ENCODE peak calls at places on chromosomes 7 and 10, in eight cellular contexts. One of them, this sample, is unnamed.

GRCh38 chr7:109545686-109546085 is 976.0 kb downstream of the DNAJB9 start:
- DNase-seq in CD8-positive, alpha-beta T cell: no peak
- DNase-seq in heart left ventricle: no peak
- DNase-seq in stomach: no peak
- DNase-seq in OCI-LY7: no peak
- DNase-seq in endothelial cell of umbilical vein: no peak
- DNase-seq in AG09309: no peak
- DNase-seq in transverse colon: no peak
- DNase-seq in this sample: no peak

GRCh38 chr10:81978238-81978637 is 103.2 kb downstream of the NRG3 start:
- DNase-seq in CD8-positive, alpha-beta T cell: no peak
- DNase-seq in heart left ventricle: no peak
- DNase-seq in stomach: no peak
- DNase-seq in OCI-LY7: peak; percentile 25
- DNase-seq in endothelial cell of umbilical vein: peak; percentile 42
- DNase-seq in AG09309: no peak
- DNase-seq in transverse colon: no peak
- DNase-seq in this sample: no peak

GRCh38 chr7:116511552-116512523 is 12.3 kb downstream of the CAV2 start:
- DNase-seq in CD8-positive, alpha-beta T cell: no peak
- DNase-seq in heart left ventricle: peak; percentile 62
- DNase-seq in stomach: no peak
- DNase-seq in OCI-LY7: peak; percentile 47
- DNase-seq in endothelial cell of umbilical vein: peak; percentile 96
- DNase-seq in AG09309: no peak
- DNase-seq in transverse colon: no peak
- DNase-seq in this sample: no peak

GRCh38 chr7:3106353-3106752 is 62.7 kb upstream of the CARD11 start:
- DNase-seq in CD8-positive, alpha-beta T cell: no peak
- DNase-seq in heart left ventricle: no peak
- DNase-seq in stomach: peak; percentile 46
- DNase-seq in OCI-LY7: no peak
- DNase-seq in endothelial cell of umbilical vein: no peak
- DNase-seq in AG09309: no peak
- DNase-seq in transverse colon: no peak
- DNase-seq in this sample: peak; percentile 67

GRCh38 chr10:101047961-101048892 is 13.6 kb upstream of the KAZALD1 start:
- DNase-seq in CD8-positive, alpha-beta T cell: no peak
- DNase-seq in heart left ventricle: peak; percentile 6
- DNase-seq in stomach: no peak
- DNase-seq in OCI-LY7: no peak
- DNase-seq in endothelial cell of umbilical vein: no peak
- DNase-seq in AG09309: no peak
- DNase-seq in transverse colon: peak; percentile 26
- DNase-seq in this sample: no peak

GRCh38 chr7:139644191-139644590 is 120.7 kb downstream of the CLEC2L start:
- DNase-seq in CD8-positive, alpha-beta T cell: no peak
- DNase-seq in heart left ventricle: no peak
- DNase-seq in stomach: no peak
- DNase-seq in OCI-LY7: no peak
- DNase-seq in endothelial cell of umbilical vein: no peak
- DNase-seq in AG09309: no peak
- DNase-seq in transverse colon: no peak
- DNase-seq in this sample: no peak

GRCh38 chr7:47690902-47691558 is 109.1 kb upstream of the TNS3 start:
- DNase-seq in CD8-positive, alpha-beta T cell: no peak
- DNase-seq in heart left ventricle: no peak
- DNase-seq in stomach: no peak
- DNase-seq in OCI-LY7: no peak
- DNase-seq in endothelial cell of umbilical vein: peak; percentile 84
- DNase-seq in AG09309: peak; percentile 63
- DNase-seq in transverse colon: no peak
- DNase-seq in this sample: no peak

GRCh38 chr10:92119340-92119739 is 171.5 kb downstream of the CPEB3 start:
- DNase-seq in CD8-positive, alpha-beta T cell: no peak
- DNase-seq in heart left ventricle: no peak
- DNase-seq in stomach: no peak
- DNase-seq in OCI-LY7: no peak
- DNase-seq in endothelial cell of umbilical vein: no peak
- DNase-seq in AG09309: no peak
- DNase-seq in transverse colon: no peak
- DNase-seq in this sample: no peak

GRCh38 chr7:97639036-97639435 is 92.8 kb upstream of the TAC1 start:
- DNase-seq in CD8-positive, alpha-beta T cell: no peak
- DNase-seq in heart left ventricle: no peak
- DNase-seq in stomach: no peak
- DNase-seq in OCI-LY7: no peak
- DNase-seq in endothelial cell of umbilical vein: no peak
- DNase-seq in AG09309: no peak
- DNase-seq in transverse colon: no peak
- DNase-seq in this sample: no peak

GRCh38 chr7:43467406-43467805 is 115.5 kb upstream of the STK17A start:
- DNase-seq in CD8-positive, alpha-beta T cell: no peak
- DNase-seq in heart left ventricle: no peak
- DNase-seq in stomach: no peak
- DNase-seq in OCI-LY7: no peak
- DNase-seq in endothelial cell of umbilical vein: no peak
- DNase-seq in AG09309: peak; percentile 18
- DNase-seq in transverse colon: no peak
- DNase-seq in this sample: no peak

GRCh38 chr10:80474597-80474910 is 20.4 kb downstream of the TSPAN14 start:
- DNase-seq in CD8-positive, alpha-beta T cell: no peak
- DNase-seq in heart left ventricle: no peak
- DNase-seq in stomach: no peak
- DNase-seq in OCI-LY7: no peak
- DNase-seq in endothelial cell of umbilical vein: no peak
- DNase-seq in AG09309: no peak
- DNase-seq in transverse colon: no peak
- DNase-seq in this sample: no peak

DNA sequence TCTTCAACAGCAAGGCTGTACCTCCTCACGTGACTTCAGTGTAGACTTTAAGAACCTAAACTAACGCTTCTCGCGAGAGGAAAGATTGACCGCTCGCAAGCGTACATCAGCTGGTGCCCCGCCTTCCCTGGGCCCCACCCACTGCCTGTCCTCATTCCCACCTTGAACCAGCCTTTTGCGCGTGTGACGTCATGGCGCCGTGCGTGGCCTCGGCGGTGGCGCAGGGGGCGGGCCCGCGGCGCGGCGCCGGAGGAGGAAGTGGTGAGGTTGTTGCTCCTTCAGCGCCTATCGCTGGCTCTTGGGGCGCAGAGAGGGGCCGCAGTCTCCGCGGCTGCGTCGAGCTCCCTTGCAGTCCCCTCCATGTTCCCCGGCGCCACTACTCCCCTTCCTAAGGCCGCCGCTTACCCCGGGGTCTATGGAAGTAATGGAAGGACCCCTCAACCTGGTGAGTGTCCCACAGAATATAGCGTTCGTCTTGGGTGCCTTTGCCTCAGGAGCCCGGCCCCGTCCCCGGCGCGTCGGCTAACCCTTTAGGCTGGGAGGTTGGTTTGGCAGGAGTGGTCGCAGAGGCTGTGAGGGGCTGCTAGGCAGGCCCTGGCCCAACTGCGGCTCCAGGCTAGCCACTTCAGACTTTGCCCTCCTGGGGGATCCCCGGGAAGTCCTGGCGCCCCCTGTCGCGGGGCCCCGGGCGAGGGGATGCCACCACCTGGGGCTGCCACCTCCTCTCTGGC is at the start of gene NRBF2:
- DNase-seq in CD8-positive, alpha-beta T cell: peak; percentile 94
- DNase-seq in heart left ventricle: peak; percentile 99
- DNase-seq in stomach: peak; percentile 98
- DNase-seq in OCI-LY7: peak; percentile 99
- DNase-seq in endothelial cell of umbilical vein: peak; percentile 98
- DNase-seq in AG09309: peak; percentile 92
- DNase-seq in transverse colon: peak; percentile 98
- DNase-seq in this sample: peak; percentile 93
- TF ChIP-seq CTCF in CD8-positive, alpha-beta T cell: peak; percentile 22
- TF ChIP-seq CTCF in heart left ventricle: peak; percentile 19
- TF ChIP-seq CTCF in stomach: no peak
- TF ChIP-seq CTCF in OCI-LY7: peak; percentile 64
- TF ChIP-seq CTCF in endothelial cell of umbilical vein: peak; percentile 24
- TF ChIP-seq CTCF in AG09309: peak; percentile 46
- TF ChIP-seq CTCF in transverse colon: no peak
- TF ChIP-seq CTCF in this sample: peak; percentile 13

DNA sequence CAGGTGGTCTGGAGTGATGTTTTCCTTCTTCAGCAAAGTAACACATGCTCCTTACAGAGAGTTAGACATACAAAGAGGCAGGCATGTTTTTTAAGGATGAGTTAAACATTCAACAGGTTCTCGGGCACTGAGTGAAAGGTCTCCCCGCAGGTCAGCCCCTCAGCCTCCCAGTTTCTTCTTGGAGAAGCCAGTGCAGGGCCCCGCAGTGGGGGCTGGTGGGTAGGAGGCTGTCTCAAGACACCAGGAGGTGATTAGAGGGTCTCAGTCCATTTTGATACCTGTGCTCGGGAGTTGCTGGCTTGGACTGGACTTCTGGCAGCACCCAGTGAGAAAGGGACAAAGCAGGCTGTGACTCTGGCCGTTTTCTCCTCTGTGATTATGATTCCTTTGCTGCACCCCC is 78.6 kb upstream of the ZNF479 start:
- DNase-seq in CD8-positive, alpha-beta T cell: no peak
- DNase-seq in heart left ventricle: no peak
- DNase-seq in stomach: peak; percentile 3
- DNase-seq in OCI-LY7: no peak
- DNase-seq in endothelial cell of umbilical vein: no peak
- DNase-seq in AG09309: no peak
- DNase-seq in transverse colon: no peak
- DNase-seq in this sample: no peak
- TF ChIP-seq CTCF in CD8-positive, alpha-beta T cell: no peak
- TF ChIP-seq CTCF in heart left ventricle: no peak
- TF ChIP-seq CTCF in stomach: no peak
- TF ChIP-seq CTCF in OCI-LY7: no peak
- TF ChIP-seq CTCF in endothelial cell of umbilical vein: no peak
- TF ChIP-seq CTCF in AG09309: no peak
- TF ChIP-seq CTCF in transverse colon: no peak
- TF ChIP-seq CTCF in this sample: no peak

GRCh38 chr7:5479133-5479745 is 55.6 kb upstream of the TNRC18 start:
- DNase-seq in CD8-positive, alpha-beta T cell: no peak
- DNase-seq in heart left ventricle: no peak
- DNase-seq in stomach: no peak
- DNase-seq in OCI-LY7: no peak
- DNase-seq in endothelial cell of umbilical vein: no peak
- DNase-seq in AG09309: no peak
- DNase-seq in transverse colon: no peak
- DNase-seq in this sample: no peak

GRCh38 chr7:5478568-5479045 is 55.0 kb upstream of the TNRC18 start:
- DNase-seq in CD8-positive, alpha-beta T cell: no peak
- DNase-seq in heart left ventricle: no peak
- DNase-seq in stomach: no peak
- DNase-seq in OCI-LY7: no peak
- DNase-seq in endothelial cell of umbilical vein: no peak
- DNase-seq in AG09309: no peak
- DNase-seq in transverse colon: no peak
- DNase-seq in this sample: no peak

GRCh38 chr7:5477126-5477525 is 53.5 kb upstream of the TNRC18 start:
- DNase-seq in CD8-positive, alpha-beta T cell: no peak
- DNase-seq in heart left ventricle: no peak
- DNase-seq in stomach: no peak
- DNase-seq in OCI-LY7: no peak
- DNase-seq in endothelial cell of umbilical vein: no peak
- DNase-seq in AG09309: no peak
- DNase-seq in transverse colon: no peak
- DNase-seq in this sample: no peak

GRCh38 chr7:5476001-5476400 is 52.4 kb upstream of the TNRC18 start:
- DNase-seq in CD8-positive, alpha-beta T cell: no peak
- DNase-seq in heart left ventricle: no peak
- DNase-seq in stomach: no peak
- DNase-seq in OCI-LY7: no peak
- DNase-seq in endothelial cell of umbilical vein: no peak
- DNase-seq in AG09309: no peak
- DNase-seq in transverse colon: no peak
- DNase-seq in this sample: no peak

GRCh38 chr7:5477723-5478531 is 54.3 kb upstream of the TNRC18 start:
- DNase-seq in CD8-positive, alpha-beta T cell: no peak
- DNase-seq in heart left ventricle: no peak
- DNase-seq in stomach: no peak
- DNase-seq in OCI-LY7: no peak
- DNase-seq in endothelial cell of umbilical vein: peak; percentile 47
- DNase-seq in AG09309: no peak
- DNase-seq in transverse colon: no peak
- DNase-seq in this sample: no peak
- TF ChIP-seq CTCF in CD8-positive, alpha-beta T cell: no peak
- TF ChIP-seq CTCF in heart left ventricle: no peak
- TF ChIP-seq CTCF in stomach: peak; percentile 3
- TF ChIP-seq CTCF in OCI-LY7: no peak
- TF ChIP-seq CTCF in endothelial cell of umbilical vein: peak; percentile 62
- TF ChIP-seq CTCF in AG09309: peak; percentile 19
- TF ChIP-seq CTCF in transverse colon: peak; percentile 25
- TF ChIP-seq CTCF in this sample: peak; percentile 21

DNA sequence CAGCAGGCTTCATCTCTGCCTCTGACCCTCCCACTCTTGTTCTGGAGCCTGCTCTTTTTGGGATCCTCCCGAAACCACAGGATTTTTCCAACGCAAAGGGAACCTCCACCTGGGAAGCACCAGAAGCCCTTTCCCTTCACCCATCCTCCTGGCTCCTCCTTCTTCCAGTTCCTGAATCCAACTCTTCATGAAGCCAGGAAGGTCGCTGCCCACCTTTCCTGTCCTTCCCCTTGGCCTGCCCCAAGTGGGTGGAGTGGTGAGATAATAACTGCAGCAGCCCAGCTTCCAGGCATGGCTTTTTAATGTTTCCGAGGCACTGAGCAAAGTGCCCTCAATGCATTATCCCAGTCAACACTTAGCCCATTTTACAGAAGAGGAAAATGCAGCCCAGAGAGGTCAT is 70.8 kb upstream of the EEPD1 start:
- DNase-seq in CD8-positive, alpha-beta T cell: no peak
- DNase-seq in heart left ventricle: no peak
- DNase-seq in stomach: no peak
- DNase-seq in OCI-LY7: no peak
- DNase-seq in endothelial cell of umbilical vein: no peak
- DNase-seq in AG09309: no peak
- DNase-seq in transverse colon: no peak
- DNase-seq in this sample: no peak
- TF ChIP-seq CTCF in CD8-positive, alpha-beta T cell: no peak
- TF ChIP-seq CTCF in heart left ventricle: no peak
- TF ChIP-seq CTCF in stomach: no peak
- TF ChIP-seq CTCF in OCI-LY7: no peak
- TF ChIP-seq CTCF in endothelial cell of umbilical vein: no peak
- TF ChIP-seq CTCF in AG09309: no peak
- TF ChIP-seq CTCF in transverse colon: no peak
- TF ChIP-seq CTCF in this sample: no peak

DNA sequence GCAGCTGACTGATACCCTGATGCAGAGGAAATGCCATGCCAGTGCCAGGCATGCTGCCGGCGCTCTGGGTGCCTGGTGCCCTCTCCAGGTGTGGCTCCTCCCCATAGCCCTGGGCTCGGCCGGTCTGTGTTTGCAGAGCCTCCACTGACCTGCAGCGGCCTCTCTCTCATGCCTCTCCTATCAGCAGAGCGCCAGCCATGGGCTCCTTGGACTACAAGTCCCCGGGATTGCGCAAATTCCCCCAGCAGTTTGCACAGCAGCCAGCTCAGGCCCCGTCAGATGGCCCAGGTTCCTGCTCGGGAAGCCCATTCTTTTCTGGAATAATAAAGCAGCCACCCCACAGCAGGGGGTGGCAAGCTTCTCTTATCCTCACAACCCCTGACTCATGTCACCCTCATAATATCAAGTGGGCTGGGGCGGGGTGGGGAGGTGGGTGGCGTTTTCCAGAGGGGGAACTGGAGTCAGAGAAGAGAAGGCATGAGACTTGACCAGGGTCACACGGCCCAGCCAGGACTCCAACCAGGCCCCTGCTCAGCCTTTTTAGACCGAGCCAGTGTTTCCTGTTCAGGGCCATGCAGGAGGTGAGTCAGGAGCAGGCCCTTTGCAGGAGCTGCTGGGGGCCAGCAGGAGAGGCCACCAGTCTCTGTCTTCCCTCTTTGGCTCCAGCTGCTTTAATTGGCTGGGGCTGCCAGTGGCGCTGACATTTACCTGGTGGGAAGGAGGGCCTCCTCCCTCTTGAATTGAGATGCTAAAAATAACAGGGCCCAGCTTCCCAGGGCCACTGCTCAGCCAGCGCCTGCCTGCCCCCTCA is 58.6 kb downstream of the ZMIZ1 start:
- DNase-seq in CD8-positive, alpha-beta T cell: no peak
- DNase-seq in heart left ventricle: peak; percentile 84
- DNase-seq in stomach: peak; percentile 97
- DNase-seq in OCI-LY7: no peak
- DNase-seq in endothelial cell of umbilical vein: peak; percentile 67
- DNase-seq in AG09309: peak; percentile 54
- DNase-seq in transverse colon: peak; percentile 61
- DNase-seq in this sample: peak; percentile 37
- TF ChIP-seq CTCF in CD8-positive, alpha-beta T cell: no peak
- TF ChIP-seq CTCF in heart left ventricle: no peak
- TF ChIP-seq CTCF in stomach: peak; percentile 26
- TF ChIP-seq CTCF in OCI-LY7: no peak
- TF ChIP-seq CTCF in endothelial cell of umbilical vein: no peak
- TF ChIP-seq CTCF in AG09309: no peak
- TF ChIP-seq CTCF in transverse colon: no peak
- TF ChIP-seq CTCF in this sample: no peak